ENCODE peak calls at places on chromosomes 7 and 10, in five cellular contexts. One of them, this sample, is unnamed.

GRCh38 chr10:97640868-97641811 is 669 bp downstream of the PI4K2A start:
- DNase-seq in GM23338: peak; percentile 69
- DNase-seq in GM23248: peak; percentile 91
- DNase-seq in HCT116: no peak
- DNase-seq in neural progenitor cell: peak; percentile 70
- DNase-seq in this sample: no peak

GRCh38 chr10:80186364-80187012 is 18.8 kb downstream of the ANXA11 start:
- DNase-seq in GM23338: no peak
- DNase-seq in GM23248: peak; percentile 57
- DNase-seq in HCT116: no peak
- DNase-seq in neural progenitor cell: no peak
- DNase-seq in this sample: no peak

GRCh38 chr10:85888004-85888403 is 478.6 kb downstream of the GRID1 start:
- DNase-seq in GM23338: no peak
- DNase-seq in GM23248: no peak
- DNase-seq in HCT116: no peak
- DNase-seq in neural progenitor cell: no peak
- DNase-seq in this sample: no peak

GRCh38 chr10:129932996-129933395 is 31.1 kb downstream of the EBF3 start:
- DNase-seq in GM23338: no peak
- DNase-seq in GM23248: no peak
- DNase-seq in HCT116: no peak
- DNase-seq in neural progenitor cell: no peak
- DNase-seq in this sample: no peak

GRCh38 chr10:13717936-13718772 is 131.4 kb downstream of the PRPF18 start:
- DNase-seq in GM23338: no peak
- DNase-seq in GM23248: peak; percentile 94
- DNase-seq in HCT116: no peak
- DNase-seq in neural progenitor cell: no peak
- DNase-seq in this sample: peak; percentile 56

GRCh38 chr10:13074562-13075451 is 25.2 kb upstream of the OPTN start:
- DNase-seq in GM23338: peak; percentile 89
- DNase-seq in GM23248: peak; percentile 83
- DNase-seq in HCT116: peak; percentile 53
- DNase-seq in neural progenitor cell: peak; percentile 83
- DNase-seq in this sample: peak; percentile 59

GRCh38 chr10:118595598-118596425 is at the start of gene PRLHR:
- DNase-seq in GM23338: peak; percentile 91
- DNase-seq in GM23248: peak; percentile 59
- DNase-seq in HCT116: no peak
- DNase-seq in neural progenitor cell: peak; percentile 94
- DNase-seq in this sample: no peak

GRCh38 chr7:15368653-15369052 is 193.2 kb downstream of the AGMO start:
- DNase-seq in GM23338: no peak
- DNase-seq in GM23248: no peak
- DNase-seq in HCT116: no peak
- DNase-seq in neural progenitor cell: no peak
- DNase-seq in this sample: no peak

GRCh38 chr10:43354879-43355380 is 16.5 kb upstream of the FXYD4 start:
- DNase-seq in GM23338: no peak
- DNase-seq in GM23248: no peak
- DNase-seq in HCT116: no peak
- DNase-seq in neural progenitor cell: peak; percentile 57
- DNase-seq in this sample: no peak

GRCh38 chr7:29109815-29110385 is 36.4 kb downstream of the CPVL start:
- DNase-seq in GM23338: no peak
- DNase-seq in GM23248: no peak
- DNase-seq in HCT116: no peak
- DNase-seq in neural progenitor cell: no peak
- DNase-seq in this sample: peak; percentile 71

GRCh38 chr10:1205450-1206030 is 149.4 kb downstream of the WDR37 start:
- DNase-seq in GM23338: no peak
- DNase-seq in GM23248: no peak
- DNase-seq in HCT116: no peak
- DNase-seq in neural progenitor cell: no peak
- DNase-seq in this sample: no peak

GRCh38 chr10:29144126-29144525 is 144.7 kb upstream of the LYZL1 start:
- DNase-seq in GM23338: no peak
- DNase-seq in GM23248: no peak
- DNase-seq in HCT116: no peak
- DNase-seq in neural progenitor cell: no peak
- DNase-seq in this sample: no peak

GRCh38 chr7:29445736-29446135 is 117.9 kb upstream of the PRR15 start:
- DNase-seq in GM23338: peak; percentile 69
- DNase-seq in GM23248: no peak
- DNase-seq in HCT116: no peak
- DNase-seq in neural progenitor cell: no peak
- DNase-seq in this sample: no peak

GRCh38 chr10:91590142-91590903 is 42.5 kb downstream of the PPP1R3C start:
- DNase-seq in GM23338: no peak
- DNase-seq in GM23248: peak; percentile 91
- DNase-seq in HCT116: no peak
- DNase-seq in neural progenitor cell: no peak
- DNase-seq in this sample: peak; percentile 92

GRCh38 chr7:151299940-151300665 is 41.5 kb upstream of the NUB1 start:
- DNase-seq in GM23338: no peak
- DNase-seq in GM23248: no peak
- DNase-seq in HCT116: no peak
- DNase-seq in neural progenitor cell: no peak
- DNase-seq in this sample: no peak

GRCh38 chr7:127635659-127636285 is 16.2 kb upstream of the SND1 start:
- DNase-seq in GM23338: no peak
- DNase-seq in GM23248: no peak
- DNase-seq in HCT116: no peak
- DNase-seq in neural progenitor cell: no peak
- DNase-seq in this sample: no peak

GRCh38 chr10:118272090-118272775 is 69.9 kb downstream of the FAM204A start:
- DNase-seq in GM23338: peak; percentile 45
- DNase-seq in GM23248: peak; percentile 64
- DNase-seq in HCT116: no peak
- DNase-seq in neural progenitor cell: peak; percentile 43
- DNase-seq in this sample: no peak

GRCh38 chr7:1248077-1248458 is 15.4 kb downstream of the UNCX start:
- DNase-seq in GM23338: no peak
- DNase-seq in GM23248: no peak
- DNase-seq in HCT116: no peak
- DNase-seq in neural progenitor cell: peak; percentile 60
- DNase-seq in this sample: no peak

GRCh38 chr10:123568751-123569150 is 97.4 kb upstream of the GPR26 start:
- DNase-seq in GM23338: no peak
- DNase-seq in GM23248: no peak
- DNase-seq in HCT116: no peak
- DNase-seq in neural progenitor cell: no peak
- DNase-seq in this sample: no peak

GRCh38 chr10:68073631-68074403 is 1.3 kb downstream of the HERC4 start:
- DNase-seq in GM23338: no peak
- DNase-seq in GM23248: peak; percentile 48
- DNase-seq in HCT116: no peak
- DNase-seq in neural progenitor cell: no peak
- DNase-seq in this sample: peak; percentile 56

GRCh38 chr7:84848219-84848973 is 338.5 kb downstream of the SEMA3D start:
- DNase-seq in GM23338: no peak
- DNase-seq in GM23248: no peak
- DNase-seq in HCT116: no peak
- DNase-seq in neural progenitor cell: no peak
- DNase-seq in this sample: no peak

GRCh38 chr7:91657386-91658120 is 222.9 kb downstream of the MTERF1 start:
- DNase-seq in GM23338: peak; percentile 36
- DNase-seq in GM23248: peak; percentile 86
- DNase-seq in HCT116: no peak
- DNase-seq in neural progenitor cell: no peak
- DNase-seq in this sample: peak; percentile 40

GRCh38 chr7:108311446-108312168 is 144.6 kb downstream of the NRCAM start:
- DNase-seq in GM23338: no peak
- DNase-seq in GM23248: peak; percentile 68
- DNase-seq in HCT116: no peak
- DNase-seq in neural progenitor cell: no peak
- DNase-seq in this sample: no peak

GRCh38 chr7:139703468-139704307 is 74.1 kb downstream of the HIPK2 start:
- DNase-seq in GM23338: no peak
- DNase-seq in GM23248: no peak
- DNase-seq in HCT116: no peak
- DNase-seq in neural progenitor cell: no peak
- DNase-seq in this sample: no peak

GRCh38 chr7:78207262-78207661 is 408.7 kb downstream of the PHTF2 start:
- DNase-seq in GM23338: no peak
- DNase-seq in GM23248: no peak
- DNase-seq in HCT116: no peak
- DNase-seq in neural progenitor cell: no peak
- DNase-seq in this sample: no peak

GRCh38 chr7:134298902-134299683 is 17.6 kb downstream of the SLC35B4 start:
- DNase-seq in GM23338: no peak
- DNase-seq in GM23248: no peak
- DNase-seq in HCT116: no peak
- DNase-seq in neural progenitor cell: no peak
- DNase-seq in this sample: no peak

GRCh38 chr7:130135208-130136205 is 65.2 kb downstream of the KLHDC10 start:
- DNase-seq in GM23338: no peak
- DNase-seq in GM23248: peak; percentile 27
- DNase-seq in HCT116: no peak
- DNase-seq in neural progenitor cell: no peak
- DNase-seq in this sample: no peak

GRCh38 chr10:48802611-48803046 is 118.0 kb downstream of the WDFY4 start:
- DNase-seq in GM23338: no peak
- DNase-seq in GM23248: no peak
- DNase-seq in HCT116: no peak
- DNase-seq in neural progenitor cell: no peak
- DNase-seq in this sample: no peak

GRCh38 chr7:47757946-47758371 is 176.0 kb upstream of the TNS3 start:
- DNase-seq in GM23338: no peak
- DNase-seq in GM23248: peak; percentile 95
- DNase-seq in HCT116: no peak
- DNase-seq in neural progenitor cell: no peak
- DNase-seq in this sample: no peak

GRCh38 chr7:99447943-99448342 is 9.2 kb downstream of the CPSF4 start:
- DNase-seq in GM23338: peak; percentile 30
- DNase-seq in GM23248: no peak
- DNase-seq in HCT116: no peak
- DNase-seq in neural progenitor cell: no peak
- DNase-seq in this sample: peak; percentile 19

GRCh38 chr7:10657201-10657600 is 316.5 kb upstream of the PHF14 start:
- DNase-seq in GM23338: peak; percentile 71
- DNase-seq in GM23248: no peak
- DNase-seq in HCT116: no peak
- DNase-seq in neural progenitor cell: no peak
- DNase-seq in this sample: no peak

GRCh38 chr10:124364674-124365073 is 54.0 kb downstream of the OAT start:
- DNase-seq in GM23338: no peak
- DNase-seq in GM23248: no peak
- DNase-seq in HCT116: no peak
- DNase-seq in neural progenitor cell: no peak
- DNase-seq in this sample: no peak

DNA sequence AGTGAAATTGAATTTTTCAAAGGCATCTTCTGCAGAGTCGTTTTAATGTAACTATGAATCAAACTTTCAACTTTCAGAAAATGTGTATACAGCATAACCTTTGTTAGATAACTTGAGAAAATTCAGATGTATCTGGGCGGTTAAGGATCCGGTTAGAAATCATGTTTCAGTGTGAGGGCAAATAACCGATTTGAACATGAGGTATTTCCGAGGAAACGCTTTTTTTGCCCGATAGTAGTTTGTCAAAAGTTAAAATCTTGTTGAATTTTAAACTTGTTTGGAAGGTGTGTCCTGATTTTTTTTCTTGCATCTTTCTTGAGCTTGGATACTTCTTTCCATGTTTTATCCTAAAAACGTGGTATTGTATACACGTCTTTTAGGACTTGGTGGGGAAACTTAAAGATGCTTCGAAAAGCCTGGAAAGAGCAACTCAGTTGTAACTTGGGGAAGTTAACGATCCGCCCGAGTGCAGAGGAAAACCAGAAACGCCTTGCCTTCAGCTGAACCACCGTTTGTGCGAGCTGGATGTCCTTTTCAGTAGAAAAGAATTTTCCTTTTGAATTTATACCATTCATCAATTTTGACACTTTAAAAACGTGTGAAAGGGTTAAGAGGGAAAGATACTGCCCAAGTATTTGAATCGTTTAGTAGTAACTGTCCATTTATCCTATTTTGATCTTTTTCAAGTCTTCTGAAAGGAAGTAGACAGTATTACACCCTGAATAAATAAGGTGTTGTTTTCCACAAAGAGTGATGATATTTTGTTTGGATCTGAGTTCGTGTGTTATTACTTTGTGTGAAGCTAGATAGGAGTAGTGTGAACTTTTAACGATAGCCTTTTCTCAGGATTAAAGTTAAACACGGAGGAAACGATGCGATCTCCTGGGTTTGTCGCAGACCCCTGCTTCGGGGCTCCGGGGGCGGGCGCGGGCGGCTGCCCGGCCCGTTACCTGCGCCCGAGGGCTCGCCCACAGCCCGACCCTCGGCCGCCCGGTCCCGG is 1.0 kb upstream of the BMI1 start:
- DNase-seq in GM23338: no peak
- DNase-seq in GM23248: peak; percentile 45
- DNase-seq in HCT116: no peak
- DNase-seq in neural progenitor cell: peak; percentile 64
- DNase-seq in this sample: peak; percentile 57
- TF ChIP-seq EZH2 in GM23338: peak; percentile 90
- TF ChIP-seq EZH2 in GM23248: no peak
- TF ChIP-seq EZH2 in HCT116: no peak
- TF ChIP-seq EZH2 in neural progenitor cell: peak; percentile 86
- TF ChIP-seq EZH2 in this sample: no peak

GRCh38 chr7:101237206-101238067 is at the start of gene CLDN15:
- DNase-seq in GM23338: no peak
- DNase-seq in GM23248: peak; percentile 69
- DNase-seq in HCT116: no peak
- DNase-seq in neural progenitor cell: no peak
- DNase-seq in this sample: no peak
- TF ChIP-seq EZH2phosphoT487 in GM23338: no peak
- TF ChIP-seq EZH2phosphoT487 in GM23248: no peak
- TF ChIP-seq EZH2phosphoT487 in HCT116: no peak
- TF ChIP-seq EZH2phosphoT487 in neural progenitor cell: no peak
- TF ChIP-seq EZH2phosphoT487 in this sample: no peak

GRCh38 chr10:59578741-59579140 is 130.9 kb downstream of the SLC16A9 start:
- DNase-seq in GM23338: no peak
- DNase-seq in GM23248: no peak
- DNase-seq in HCT116: no peak
- DNase-seq in neural progenitor cell: no peak
- DNase-seq in this sample: no peak
- H3K27ac ChIP-seq in GM23338: no peak overlapping the region
- H3K27ac ChIP-seq in GM23248: no peak overlapping the region
- H3K27ac ChIP-seq in HCT116: no peak overlapping the region
- H3K27ac ChIP-seq in neural progenitor cell: no peak overlapping the region
- H3K27ac ChIP-seq in this sample: no peak overlapping the region

GRCh38 chr10:104641150-104642000 is at the start of gene SORCS3:
- DNase-seq in GM23338: peak; percentile 55
- DNase-seq in GM23248: peak; percentile 32
- DNase-seq in HCT116: no peak
- DNase-seq in neural progenitor cell: peak; percentile 70
- DNase-seq in this sample: no peak

GRCh38 chr10:104640339-104641149 is 546 bp upstream of the SORCS3 start:
- DNase-seq in GM23338: peak; percentile 38
- DNase-seq in GM23248: no peak
- DNase-seq in HCT116: no peak
- DNase-seq in neural progenitor cell: peak; percentile 61
- DNase-seq in this sample: no peak

GRCh38 chr10:104642001-104642270 is 846 bp downstream of the SORCS3 start:
- DNase-seq in GM23338: peak; percentile 50
- DNase-seq in GM23248: no peak
- DNase-seq in HCT116: no peak
- DNase-seq in neural progenitor cell: peak; percentile 46
- DNase-seq in this sample: no peak

GRCh38 chr10:104638861-104639594 is 2.1 kb upstream of the SORCS3 start:
- DNase-seq in GM23338: peak; percentile 89
- DNase-seq in GM23248: peak; percentile 42
- DNase-seq in HCT116: no peak
- DNase-seq in neural progenitor cell: peak; percentile 84
- DNase-seq in this sample: no peak

GRCh38 chr10:104639595-104640338 is 1.3 kb upstream of the SORCS3 start:
- DNase-seq in GM23338: peak; percentile 72
- DNase-seq in GM23248: no peak
- DNase-seq in HCT116: no peak
- DNase-seq in neural progenitor cell: peak; percentile 57
- DNase-seq in this sample: no peak
- TF ChIP-seq EZH2 in GM23338: peak; percentile 84
- TF ChIP-seq EZH2 in GM23248: peak; percentile 72
- TF ChIP-seq EZH2 in HCT116: no peak
- TF ChIP-seq EZH2 in neural progenitor cell: peak; percentile 73
- TF ChIP-seq EZH2 in this sample: no peak

This sample was measured in PC-3.